ENCODE peak calls at places on chromosomes 11 and 22, in nine cellular contexts. W is cardiac muscle cell; N is substantia nigra; K is stimulated activated CD8-positive, alpha-beta memory T cell treated with anti-CD3 and anti-CD28 coated beads, Interleukin-15, amount 100 ng/mL, for 24 hours; T is GM19239; L is non-pigmented ciliary epithelial cell; D is stimulated activated CD4-positive, alpha-beta T cell treated with anti-CD3 and anti-CD28 coated beads, Interleukin-15, amount 100 ng/mL, for 48 hours; Q is GM12892; O is CD4-positive, alpha-beta T cell. S is an unnamed sample.

GRCh38 chr11:41836426-41836825 is 377.0 kb upstream of the LRRC4C start:
- DNase-seq in W (peak), N (no peak), K (no peak), T (no peak), L (no peak), D (no peak), Q (no peak), O (no peak), S (no peak)

GRCh38 chr11:35981581-35981980 is 37.7 kb downstream of the LDLRAD3 start:
- DNase-seq in W (peak), N (peak), K (no peak), T (no peak), L (no peak), D (no peak), Q (no peak), O (no peak), S (no peak)

GRCh38 chr22:42471441-42471840 is 39.2 kb upstream of the NFAM1 start:
- DNase-seq in W (no peak), N (no peak), K (no peak), T (no peak), L (no peak), D (no peak), Q (no peak), O (no peak), S (no peak)

GRCh38 chr11:116257871-116258270 is 514.9 kb downstream of the BUD13 start:
- DNase-seq in W (no peak), N (no peak), K (no peak), T (no peak), L (no peak), D (no peak), Q (no peak), O (no peak), S (no peak)

GRCh38 chr22:44102856-44103255 is 77.9 kb upstream of the PARVG start:
- DNase-seq in W (no peak), N (no peak), K (no peak), T (no peak), L (no peak), D (no peak), Q (no peak), O (no peak), S (no peak)

GRCh38 chr22:46769191-46769675 is 6.8 kb downstream of the TBC1D22A start:
- DNase-seq in W (no peak), N (peak), K (no peak), T (no peak), L (no peak), D (no peak), Q (no peak), O (no peak), S (no peak)

GRCh38 chr11:102577182-102577581 is 46.6 kb upstream of the MMP7 start:
- DNase-seq in W (peak), N (no peak), K (no peak), T (no peak), L (no peak), D (no peak), Q (no peak), O (no peak), S (no peak)

GRCh38 chr22:49230194-49230577 is 597.5 kb downstream of the BRD1 start:
- DNase-seq in W (no peak), N (no peak), K (no peak), T (no peak), L (no peak), D (no peak), Q (no peak), O (no peak), S (no peak)

GRCh38 chr11:43830928-43831440 is 49.6 kb upstream of the ALKBH3 start:
- DNase-seq in W (peak), N (peak), K (peak), T (no peak), L (peak), D (peak), Q (no peak), O (no peak), S (no peak)

GRCh38 chr22:31269892-31270574 is 22.3 kb downstream of the PIK3IP1 start:
- DNase-seq in W (no peak), N (no peak), K (no peak), T (no peak), L (no peak), D (no peak), Q (no peak), O (no peak), S (no peak)

GRCh38 chr11:34721646-34722045 is 100.8 kb downstream of the EHF start:
- DNase-seq in W (peak), N (no peak), K (no peak), T (no peak), L (no peak), D (no peak), Q (no peak), O (no peak), S (no peak)

GRCh38 chr22:20147286-20147988 is 3.4 kb downstream of the CCDC188 start:
- DNase-seq in W (no peak), N (no peak), K (no peak), T (no peak), L (no peak), D (no peak), Q (no peak), O (no peak), S (no peak)

GRCh38 chr11:20075627-20076026 is 84.6 kb downstream of the DBX1 start:
- DNase-seq in W (no peak), N (no peak), K (no peak), T (no peak), L (no peak), D (no peak), Q (no peak), O (no peak), S (no peak)

GRCh38 chr22:41636467-41636866 is 15.4 kb downstream of the XRCC6 start:
- DNase-seq in W (peak), N (peak), K (no peak), T (no peak), L (no peak), D (no peak), Q (no peak), O (no peak), S (no peak)

GRCh38 chr11:100761806-100762205 is 74.7 kb downstream of the ARHGAP42 start:
- DNase-seq in W (no peak), N (no peak), K (no peak), T (no peak), L (no peak), D (no peak), Q (no peak), O (no peak), S (no peak)

GRCh38 chr11:199782-200181 is 6.9 kb downstream of the SCGB1C1 start:
- DNase-seq in W (no peak), N (no peak), K (no peak), T (no peak), L (no peak), D (no peak), Q (no peak), O (no peak), S (no peak)

GRCh38 chr11:72091292-72091691 is 10.6 kb downstream of the LRRC51 start:
- DNase-seq in W (peak), N (peak), K (no peak), T (peak), L (no peak), D (peak), Q (peak), O (peak), S (peak)

GRCh38 chr11:132644511-132644910 is 887.8 kb downstream of the OPCML start:
- DNase-seq in W (no peak), N (no peak), K (no peak), T (no peak), L (no peak), D (no peak), Q (no peak), O (no peak), S (no peak)

GRCh38 chr11:106828976-106829375 is 189.3 kb downstream of the GUCY1A2 start:
- DNase-seq in W (peak), N (no peak), K (no peak), T (no peak), L (no peak), D (no peak), Q (no peak), O (no peak), S (no peak)

GRCh38 chr11:102926946-102927623 is 28.4 kb downstream of the MMP13 start:
- DNase-seq in W (no peak), N (no peak), K (no peak), T (no peak), L (no peak), D (no peak), Q (no peak), O (no peak), S (no peak)

GRCh38 chr22:45242778-45243191 is 2.1 kb upstream of the KIAA0930 start:
- DNase-seq in W (peak), N (peak), K (no peak), T (no peak), L (no peak), D (no peak), Q (no peak), O (no peak), S (no peak)

GRCh38 chr11:12052676-12053605 is 44.5 kb upstream of the DKK3 start:
- DNase-seq in W (no peak), N (no peak), K (no peak), T (no peak), L (no peak), D (no peak), Q (no peak), O (no peak), S (no peak)

GRCh38 chr11:3021125-3021524 is 29.0 kb upstream of the NAP1L4 start:
- DNase-seq in W (peak), N (peak), K (no peak), T (no peak), L (no peak), D (no peak), Q (no peak), O (peak), S (no peak)

GRCh38 chr11:72233773-72234513 is 9.4 kb downstream of the INPPL1 start:
- DNase-seq in W (no peak), N (no peak), K (no peak), T (no peak), L (no peak), D (no peak), Q (no peak), O (no peak), S (no peak)

GRCh38 chr11:5700422-5701064 is 11.0 kb downstream of the TRIM22 start:
- DNase-seq in W (no peak), N (no peak), K (no peak), T (no peak), L (no peak), D (no peak), Q (no peak), O (no peak), S (no peak)

GRCh38 chr11:61149624-61150615 is 11.3 kb downstream of the VPS37C start:
- DNase-seq in W (peak), N (no peak), K (no peak), T (no peak), L (no peak), D (no peak), Q (no peak), O (no peak), S (no peak)

GRCh38 chr22:45972091-45972867 is 4.7 kb downstream of the WNT7B start:
- DNase-seq in W (no peak), N (no peak), K (no peak), T (no peak), L (no peak), D (no peak), Q (no peak), O (no peak), S (no peak)

GRCh38 chr11:58057481-58057880 is 26.7 kb downstream of the OR6Q1 start:
- DNase-seq in W (no peak), N (no peak), K (no peak), T (no peak), L (no peak), D (no peak), Q (no peak), O (no peak), S (no peak)

GRCh38 chr11:6655790-6656580 is at the start of gene DCHS1:
- DNase-seq in W (peak), N (no peak), K (no peak), T (no peak), L (no peak), D (no peak), Q (no peak), O (peak), S (no peak)

GRCh38 chr11:73810637-73811036 is 23.0 kb downstream of the MRPL48 start:
- DNase-seq in W (no peak), N (no peak), K (no peak), T (no peak), L (no peak), D (no peak), Q (no peak), O (no peak), S (no peak)

GRCh38 chr11:27395556-27396258 is 32.7 kb upstream of the CCDC34 start:
- DNase-seq in W (peak), N (no peak), K (no peak), T (no peak), L (no peak), D (no peak), Q (no peak), O (no peak), S (no peak)

GRCh38 chr22:37070744-37071143 is 19.2 kb downstream of the KCTD17 start:
- DNase-seq in W (no peak), N (no peak), K (no peak), T (no peak), L (no peak), D (no peak), Q (no peak), O (no peak), S (no peak)

GRCh38 chr22:40533712-40534378 is 102.7 kb downstream of the MRTFA start:
- DNase-seq in W (peak), N (no peak), K (no peak), T (peak), L (peak), D (no peak), Q (peak), O (peak), S (no peak)

GRCh38 chr22:30922151-30922611 is 46.4 kb downstream of the MORC2 start:
- DNase-seq in W (peak), N (peak), K (peak), T (peak), L (no peak), D (peak), Q (peak), O (peak), S (no peak)

GRCh38 chr22:22753526-22754267 is 109.3 kb downstream of the GGTLC2 start:
- DNase-seq in W (peak), N (no peak), K (peak), T (peak), L (no peak), D (peak), Q (peak), O (peak), S (no peak)

GRCh38 chr11:128720522-128720985 is 26.7 kb downstream of the FLI1 start:
- DNase-seq in W (peak), N (peak), K (no peak), T (no peak), L (no peak), D (peak), Q (no peak), O (peak), S (no peak)

GRCh38 chr11:1150769-1151365 is 6.9 kb upstream of the MUC5AC start:
- DNase-seq in W (peak), N (no peak), K (no peak), T (no peak), L (no peak), D (no peak), Q (no peak), O (no peak), S (no peak)